ENCODE peak calls at places on chromosomes 11 and 22, in six cellular contexts. X is pancreas, M is heart right ventricle, F is astrocyte of the spinal cord, A is uterus, P is osteocyte. K is an unnamed sample.

GRCh38 chr11:217704-218103 is 10.2 kb downstream of the RIC8A start:
- DNase-seq in X (no peak), M (no peak), F (no peak), A (no peak), P (no peak), K (no peak)

GRCh38 chr11:116835791-116836647 is 1.4 kb downstream of the APOA1 start:
- DNase-seq in X (peak), M (peak), F (peak), A (peak), P (peak), K (peak)

GRCh38 chr11:47061429-47062178 is 115.1 kb downstream of the ARFGAP2 start:
- DNase-seq in X (no peak), M (no peak), F (no peak), A (no peak), P (no peak), K (no peak)

GRCh38 chr11:64878494-64879225 is at the start of gene EHD1:
- DNase-seq in X (peak), M (peak), F (peak), A (peak), P (peak), K (peak)

GRCh38 chr11:9219572-9219971 is 45.6 kb downstream of the DENND5A start:
- DNase-seq in X (no peak), M (no peak), F (peak), A (peak), P (no peak), K (no peak)

GRCh38 chr22:38353142-38353629 is 36.0 kb upstream of the CSNK1E start:
- DNase-seq in X (peak), M (peak), F (peak), A (peak), P (peak), K (peak)

GRCh38 chr11:66868082-66868725 is 11.3 kb downstream of the LRFN4 start:
- DNase-seq in X (no peak), M (no peak), F (no peak), A (no peak), P (no peak), K (no peak)

GRCh38 chr22:38740116-38740723 is 15.6 kb downstream of the SUN2 start:
- DNase-seq in X (no peak), M (no peak), F (no peak), A (no peak), P (no peak), K (no peak)

GRCh38 chr11:92415246-92415645 is 190.6 kb downstream of the FAT3 start:
- DNase-seq in X (no peak), M (no peak), F (no peak), A (no peak), P (no peak), K (no peak)

GRCh38 chr22:43174941-43175531 is 11.9 kb downstream of the TTLL12 start:
- DNase-seq in X (no peak), M (no peak), F (no peak), A (no peak), P (no peak), K (no peak)

GRCh38 chr22:36010090-36010489 is 18.5 kb downstream of the RBFOX2 start:
- DNase-seq in X (peak), M (no peak), F (no peak), A (no peak), P (no peak), K (no peak)

GRCh38 chr11:10328314-10329090 is 23.6 kb downstream of the ADM start:
- DNase-seq in X (no peak), M (no peak), F (peak), A (no peak), P (no peak), K (no peak)

GRCh38 chr11:70290341-70291065 is 20.0 kb downstream of the PPFIA1 start:
- DNase-seq in X (no peak), M (no peak), F (no peak), A (no peak), P (no peak), K (no peak)

GRCh38 chr11:2267871-2268825 is 2.2 kb downstream of the ASCL2 start:
- DNase-seq in X (peak), M (no peak), F (no peak), A (peak), P (no peak), K (peak)

GRCh38 chr11:83895516-83895915 is 609.3 kb upstream of the CCDC90B start:
- DNase-seq in X (no peak), M (no peak), F (no peak), A (no peak), P (no peak), K (no peak)

GRCh38 chr22:44080936-44081853 is 57.1 kb downstream of the PARVB start:
- DNase-seq in X (peak), M (peak), F (peak), A (peak), P (peak), K (peak)

GRCh38 chr11:120132645-120133185 is 5.2 kb downstream of the TRIM29 start:
- DNase-seq in X (peak), M (no peak), F (no peak), A (peak), P (no peak), K (no peak)

GRCh38 chr22:31630331-31631329 is 31.4 kb downstream of the PISD start:
- DNase-seq in X (peak), M (peak), F (peak), A (peak), P (peak), K (peak)

GRCh38 chr11:58675344-58676155 is 53.1 kb downstream of the CNTF start:
- DNase-seq in X (peak), M (peak), F (peak), A (peak), P (peak), K (peak)

GRCh38 chr22:44366372-44367310 is 53.9 kb upstream of the SHISAL1 start:
- DNase-seq in X (peak), M (peak), F (no peak), A (no peak), P (no peak), K (no peak)

GRCh38 chr22:49307071-49307830 is 520.4 kb downstream of the BRD1 start:
- DNase-seq in X (peak), M (no peak), F (no peak), A (no peak), P (peak), K (no peak)

GRCh38 chr22:39223091-39223710 is 21.6 kb downstream of the PDGFB start:
- DNase-seq in X (no peak), M (no peak), F (no peak), A (no peak), P (no peak), K (no peak)

GRCh38 chr11:116224154-116224888 is 548.5 kb downstream of the BUD13 start:
- DNase-seq in X (peak), M (peak), F (peak), A (peak), P (no peak), K (peak)

GRCh38 chr11:8720868-8721739 is 38.5 kb downstream of the RPL27A start:
- DNase-seq in X (no peak), M (no peak), F (no peak), A (no peak), P (no peak), K (no peak)

GRCh38 chr11:103892603-103893002 is 143.8 kb upstream of the DDI1 start:
- DNase-seq in X (no peak), M (no peak), F (peak), A (no peak), P (no peak), K (no peak)

GRCh38 chr11:117271208-117271607 is 19.9 kb upstream of the BACE1-AS start:
- DNase-seq in X (no peak), M (no peak), F (no peak), A (no peak), P (peak), K (no peak)

GRCh38 chr11:48148749-48149148 is 67.9 kb upstream of the OR4B1 start:
- DNase-seq in X (no peak), M (no peak), F (peak), A (no peak), P (no peak), K (no peak)

GRCh38 chr11:60767388-60767811 is 10.7 kb downstream of the MS4A15 start:
- DNase-seq in X (no peak), M (no peak), F (no peak), A (no peak), P (no peak), K (no peak)
- TF ChIP-seq CTCF in X (no peak), M (peak), F (peak), A (no peak), P (peak), K (no peak)

GRCh38 chr11:86954288-86955110 is 696 bp downstream of the FZD4 start:
- DNase-seq in X (peak), M (peak), F (no peak), A (peak), P (peak), K (no peak)

GRCh38 chr11:86952221-86952875 is 2.8 kb downstream of the FZD4 start:
- DNase-seq in X (no peak), M (no peak), F (no peak), A (no peak), P (no peak), K (no peak)

GRCh38 chr11:86955674-86956522 is 703 bp upstream of the FZD4 start:
- DNase-seq in X (peak), M (peak), F (peak), A (peak), P (peak), K (no peak)

GRCh38 chr11:86952933-86953637 is 2.1 kb downstream of the FZD4 start:
- DNase-seq in X (no peak), M (no peak), F (no peak), A (no peak), P (no peak), K (no peak)

GRCh38 chr11:86955111-86955673 is at the start of gene FZD4:
- DNase-seq in X (peak), M (peak), F (peak), A (peak), P (peak), K (peak)
- TF ChIP-seq CTCF in X (no peak), M (no peak), F (no peak), A (peak), P (no peak), K (no peak)

DNA sequence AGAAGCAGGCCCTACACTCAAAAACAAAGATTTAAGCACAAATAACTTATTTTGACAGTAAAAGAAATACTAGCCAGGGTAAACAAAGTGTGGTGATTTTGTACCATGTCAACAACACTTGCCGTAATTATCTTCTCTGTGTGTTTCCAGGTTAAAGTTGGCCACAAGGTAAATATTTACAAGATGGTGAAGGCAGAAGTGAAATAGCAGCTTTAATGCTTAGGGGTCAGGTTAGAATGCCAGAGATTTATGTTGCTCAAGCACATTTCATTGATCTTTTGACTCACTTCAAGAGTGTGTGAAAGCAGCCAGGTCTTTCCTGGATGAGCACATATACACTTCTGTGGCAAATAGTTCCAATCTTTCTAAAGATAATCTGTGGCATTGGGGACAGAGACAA is 270.2 kb upstream of the LUZP2 start:
- DNase-seq in X (no peak), M (no peak), F (no peak), A (no peak), P (no peak), K (no peak)
- TF ChIP-seq CTCF in X (no peak), M (no peak), F (no peak), A (no peak), P (no peak), K (no peak)

GRCh38 chr11:102109896-102110760 is at the start of gene YAP1:
- DNase-seq in X (peak), M (peak), F (peak), A (peak), P (peak), K (peak)
- TF ChIP-seq CTCF in X (no peak), M (no peak), F (no peak), A (no peak), P (no peak), K (no peak)

DNA sequence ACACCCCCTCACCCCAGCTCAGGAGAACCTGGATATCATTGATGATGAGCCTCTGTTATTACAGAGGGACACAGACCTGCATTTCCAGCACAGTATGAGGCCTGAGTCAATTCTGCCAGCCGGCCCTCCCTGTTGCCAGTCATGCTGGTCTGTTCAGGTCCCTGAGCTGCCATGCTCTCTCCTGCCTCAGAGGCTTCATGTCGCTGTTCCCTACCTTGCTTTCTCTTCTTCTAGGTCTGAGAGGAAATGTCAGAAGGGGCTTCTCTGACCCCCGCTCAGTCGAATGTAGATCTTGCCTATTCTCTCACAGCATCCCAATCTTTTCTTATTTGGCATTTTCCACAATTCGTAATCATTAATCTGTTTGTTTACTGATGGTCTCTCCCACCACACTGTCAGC is 21.8 kb upstream of the ABCC8 start:
- DNase-seq in X (peak), M (no peak), F (no peak), A (no peak), P (no peak), K (no peak)
- TF ChIP-seq CTCF in X (no peak), M (no peak), F (peak), A (no peak), P (peak), K (no peak)

GRCh38 chr22:22855617-22856308 is 31.9 kb upstream of the IGLL5 start:
- DNase-seq in X (no peak), M (no peak), F (no peak), A (no peak), P (no peak), K (no peak)
- TF ChIP-seq CTCF in X (no peak), M (peak), F (peak), A (no peak), P (peak), K (no peak)

K was measured in omental fat pad.